ENCODE peak calls at places on chromosomes 16 and 17, in four cellular contexts. One of them, this sample, is unnamed.

GRCh38 chr17:16129844-16130243 is 85.5 kb downstream of the NCOR1 start:
- DNase-seq in H9: no peak
- DNase-seq in H1: no peak
- DNase-seq in mesendoderm: no peak
- DNase-seq in this sample: no peak

GRCh38 chr16:8855051-8855786 is 13.6 kb downstream of the CARHSP1 start:
- DNase-seq in H9: no peak
- DNase-seq in H1: no peak
- DNase-seq in mesendoderm: no peak
- DNase-seq in this sample: no peak

GRCh38 chr17:59783221-59784016 is 76.0 kb downstream of the VMP1 start:
- DNase-seq in H9: no peak
- DNase-seq in H1: no peak
- DNase-seq in mesendoderm: peak
- DNase-seq in this sample: peak

GRCh38 chr16:20073203-20074088 is at the start of gene GPR139:
- DNase-seq in H9: peak
- DNase-seq in H1: no peak
- DNase-seq in mesendoderm: no peak
- DNase-seq in this sample: no peak

GRCh38 chr17:46144246-46144645 is 49.0 kb downstream of the KANSL1 start:
- DNase-seq in H9: no peak
- DNase-seq in H1: no peak
- DNase-seq in mesendoderm: no peak
- DNase-seq in this sample: no peak

GRCh38 chr17:6388416-6388815 is 46.5 kb downstream of the AIPL1 start:
- DNase-seq in H9: no peak
- DNase-seq in H1: no peak
- DNase-seq in mesendoderm: no peak
- DNase-seq in this sample: no peak

GRCh38 chr16:2090819-2091721 is 43.3 kb downstream of the TSC2 start:
- DNase-seq in H9: peak
- DNase-seq in H1: peak
- DNase-seq in mesendoderm: peak
- DNase-seq in this sample: no peak

GRCh38 chr17:34354637-34355036 is 1.6 kb upstream of the CCL13 start:
- DNase-seq in H9: no peak
- DNase-seq in H1: no peak
- DNase-seq in mesendoderm: no peak
- DNase-seq in this sample: peak

GRCh38 chr17:40828454-40829039 is 6.1 kb upstream of the KRT10 start:
- DNase-seq in H9: no peak
- DNase-seq in H1: no peak
- DNase-seq in mesendoderm: no peak
- DNase-seq in this sample: peak

GRCh38 chr16:70694088-70694487 is 8.2 kb upstream of the MTSS2 start:
- DNase-seq in H9: peak
- DNase-seq in H1: peak
- DNase-seq in mesendoderm: peak
- DNase-seq in this sample: peak

GRCh38 chr17:83203472-83204221 is 124.2 kb downstream of the METRNL start:
- DNase-seq in H9: no peak
- DNase-seq in H1: no peak
- DNase-seq in mesendoderm: no peak
- DNase-seq in this sample: no peak

GRCh38 chr16:53566568-53566967 is 63.6 kb upstream of the AKTIP start:
- DNase-seq in H9: no peak
- DNase-seq in H1: no peak
- DNase-seq in mesendoderm: peak
- DNase-seq in this sample: no peak

GRCh38 chr17:4708436-4708835 is 2.0 kb upstream of the ARRB2 start:
- DNase-seq in H9: peak
- DNase-seq in H1: no peak
- DNase-seq in mesendoderm: peak
- DNase-seq in this sample: no peak

GRCh38 chr17:21125862-21126261 is 902 bp upstream of the DHRS7B start:
- DNase-seq in H9: no peak
- DNase-seq in H1: no peak
- DNase-seq in mesendoderm: no peak
- DNase-seq in this sample: no peak

GRCh38 chr17:76537288-76537577 is 276 bp downstream of the CYGB start:
- DNase-seq in H9: peak
- DNase-seq in H1: no peak
- DNase-seq in mesendoderm: peak
- DNase-seq in this sample: peak

GRCh38 chr17:36937001-36937960 is at the start of gene LHX1:
- DNase-seq in H9: peak
- DNase-seq in H1: no peak
- DNase-seq in mesendoderm: no peak
- DNase-seq in this sample: no peak

GRCh38 chr16:87202346-87202745 is 114.8 kb downstream of the C16orf95 start:
- DNase-seq in H9: no peak
- DNase-seq in H1: no peak
- DNase-seq in mesendoderm: no peak
- DNase-seq in this sample: peak

GRCh38 chr16:18834873-18835272 is 33.5 kb upstream of the ARL6IP1 start:
- DNase-seq in H9: no peak
- DNase-seq in H1: no peak
- DNase-seq in mesendoderm: no peak
- DNase-seq in this sample: no peak

GRCh38 chr16:14300631-14301149 is 229.6 kb downstream of the MRTFB start:
- DNase-seq in H9: peak
- DNase-seq in H1: no peak
- DNase-seq in mesendoderm: peak
- DNase-seq in this sample: peak

GRCh38 chr16:3839402-3840184 is 40.9 kb downstream of the CREBBP start:
- DNase-seq in H9: no peak
- DNase-seq in H1: no peak
- DNase-seq in mesendoderm: no peak
- DNase-seq in this sample: no peak

GRCh38 chr17:78414178-78415162 is 36.0 kb downstream of the PGS1 start:
- DNase-seq in H9: no peak
- DNase-seq in H1: no peak
- DNase-seq in mesendoderm: no peak
- DNase-seq in this sample: no peak

GRCh38 chr17:61489719-61490490 is 37.7 kb downstream of the TBX4 start:
- DNase-seq in H9: no peak
- DNase-seq in H1: no peak
- DNase-seq in mesendoderm: no peak
- DNase-seq in this sample: no peak

GRCh38 chr17:3960764-3961163 is 3.5 kb downstream of the ATP2A3 start:
- DNase-seq in H9: no peak
- DNase-seq in H1: no peak
- DNase-seq in mesendoderm: no peak
- DNase-seq in this sample: peak

GRCh38 chr17:77602062-77602746 is 356.3 kb upstream of the TNRC6C start:
- DNase-seq in H9: peak
- DNase-seq in H1: no peak
- DNase-seq in mesendoderm: no peak
- DNase-seq in this sample: peak

DNA sequence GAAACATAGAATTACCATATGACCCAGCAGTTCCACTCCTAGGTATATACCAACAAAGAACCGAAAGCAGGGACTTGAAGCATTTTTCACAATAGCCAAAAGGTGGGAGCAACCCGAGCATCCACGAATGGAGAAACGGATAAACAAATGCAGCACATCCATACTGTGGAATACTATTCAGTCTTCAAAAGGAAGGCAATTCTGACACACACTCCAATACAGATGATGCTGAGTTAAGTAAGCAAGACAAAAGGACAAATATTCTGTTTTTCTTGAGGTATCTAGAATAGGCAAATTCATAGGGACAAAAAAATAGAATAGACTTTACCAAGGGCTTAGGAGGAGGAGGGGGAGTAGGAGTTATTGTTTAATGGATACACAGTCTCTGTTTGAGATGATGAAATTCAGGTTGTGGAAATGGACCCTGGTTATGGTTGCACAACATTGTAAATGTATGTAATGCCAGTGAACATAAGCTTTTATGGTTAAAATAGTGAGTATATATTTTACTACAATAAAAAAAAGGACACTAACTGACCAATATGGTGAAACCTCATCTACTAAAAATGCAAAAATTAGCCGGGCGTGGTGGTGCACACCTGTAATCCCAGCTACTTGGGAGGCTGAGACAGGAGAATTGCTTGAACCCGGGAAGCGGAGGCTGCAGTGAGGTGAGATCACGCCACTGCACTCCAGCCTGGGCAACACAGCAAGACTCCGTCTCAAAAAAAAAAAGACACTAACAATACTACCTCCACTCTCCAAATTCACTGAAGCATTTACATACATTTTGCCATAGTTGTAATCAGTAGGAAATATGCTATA is 27.1 kb upstream of the SLC35B1 start:
- DNase-seq in H9: no peak
- DNase-seq in H1: no peak
- DNase-seq in mesendoderm: no peak
- DNase-seq in this sample: no peak
- H2BK120ac ChIP-seq in H9: no peak
- H2BK120ac ChIP-seq in H1: no peak
- H2BK120ac ChIP-seq in mesendoderm: no peak
- H2BK120ac ChIP-seq in this sample: no peak

DNA sequence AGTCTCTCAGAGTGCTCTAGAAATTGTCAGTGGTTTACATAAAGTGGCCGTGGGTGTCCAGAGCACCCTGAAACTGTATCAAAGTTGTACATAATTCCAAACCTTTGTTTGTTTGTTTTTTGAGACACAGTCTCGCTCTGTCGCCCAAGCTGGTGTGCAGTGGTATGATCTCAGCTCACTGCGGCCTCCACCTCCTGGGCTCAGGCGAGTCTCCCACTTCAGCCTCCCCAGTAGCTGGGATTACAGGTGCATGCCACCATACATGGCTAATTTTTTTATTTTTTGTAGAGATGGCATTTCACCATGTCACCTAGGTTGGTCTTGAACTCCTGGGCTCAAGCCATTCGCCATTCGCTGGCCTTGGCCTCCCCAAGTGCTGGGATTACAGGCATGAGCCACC is 24.3 kb upstream of the ADGRG1 start:
- DNase-seq in H9: no peak
- DNase-seq in H1: no peak
- DNase-seq in mesendoderm: no peak
- DNase-seq in this sample: no peak
- H4K5ac ChIP-seq in H9: no peak
- H4K5ac ChIP-seq in H1: no peak
- H4K5ac ChIP-seq in mesendoderm: no peak
- H4K5ac ChIP-seq in this sample: no peak

GRCh38 chr17:44220211-44221071 is 966 bp upstream of the UBTF start:
- DNase-seq in H9: peak
- DNase-seq in H1: no peak
- DNase-seq in mesendoderm: peak
- DNase-seq in this sample: peak
- H2BK120ac ChIP-seq in H9: no peak
- H2BK120ac ChIP-seq in H1: no peak
- H2BK120ac ChIP-seq in mesendoderm: peak
- H2BK120ac ChIP-seq in this sample: peak

GRCh38 chr17:18156171-18156975 is 27.3 kb upstream of the ALKBH5 start:
- DNase-seq in H9: no peak
- DNase-seq in H1: no peak
- DNase-seq in mesendoderm: no peak
- DNase-seq in this sample: no peak
- H4K5ac ChIP-seq in H9: no peak
- H4K5ac ChIP-seq in H1: no peak
- H4K5ac ChIP-seq in mesendoderm: no peak
- H4K5ac ChIP-seq in this sample: no peak

DNA sequence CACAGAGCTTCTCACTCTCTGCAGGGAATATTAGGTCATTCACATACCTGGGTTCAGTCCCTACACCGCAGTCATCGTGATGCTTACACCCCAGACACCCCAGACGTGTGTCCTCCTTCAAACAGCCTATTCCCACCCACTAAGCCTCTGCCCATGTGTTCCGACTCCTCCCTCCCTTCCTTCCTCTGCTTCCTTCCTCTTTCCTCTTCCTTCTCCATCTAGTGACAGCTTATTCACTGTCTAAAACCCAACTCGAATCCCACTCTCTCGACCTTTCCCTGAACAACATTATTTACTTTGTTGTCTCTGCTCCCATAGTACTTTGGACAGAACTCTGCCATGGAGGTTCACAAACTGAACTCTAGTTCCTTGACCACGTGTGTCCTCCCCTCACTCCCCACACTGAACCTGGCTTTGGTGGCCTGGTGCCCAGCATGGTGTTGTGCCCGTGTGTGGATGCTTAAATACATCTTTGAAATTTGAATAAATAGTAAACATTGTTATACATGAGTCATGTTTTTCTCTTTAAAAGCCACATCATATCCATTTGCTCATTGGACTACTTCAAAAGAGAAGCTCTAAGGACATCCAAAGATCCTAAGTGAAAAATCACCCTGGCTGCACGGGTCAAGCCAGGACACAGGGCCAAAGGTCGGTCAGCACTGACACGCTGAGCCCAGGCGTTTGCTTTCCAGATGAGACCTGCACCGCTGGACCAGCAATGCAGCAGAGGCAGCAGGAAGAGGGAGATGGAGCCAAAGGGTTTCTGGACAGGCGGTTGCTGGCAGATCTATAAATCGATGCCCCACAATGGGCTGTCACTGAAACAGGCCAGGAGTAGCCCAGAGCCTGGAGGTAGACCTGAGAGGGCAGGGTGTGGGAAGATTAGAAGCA is 14.1 kb upstream of the G6PC1 start:
- DNase-seq in H9: no peak
- DNase-seq in H1: no peak
- DNase-seq in mesendoderm: no peak
- DNase-seq in this sample: no peak
- H2BK120ac ChIP-seq in H9: no peak
- H2BK120ac ChIP-seq in H1: no peak
- H2BK120ac ChIP-seq in mesendoderm: no peak
- H2BK120ac ChIP-seq in this sample: no peak

This sample was measured in IMR-90.